ENCODE peak calls at places on chromosome 14, in nine cellular contexts. C, X, Q, O, T, F, N, Z and U are unnamed samples.

GRCh38 chr14:34782031-34782430 is 67.6 kb upstream of the CFL2 start:
- DNase-seq in C (no peak), X (no peak), Q (no peak), O (no peak), T (no peak), F (no peak), N (no peak), Z (no peak), U (no peak)

GRCh38 chr14:90060312-90060964 is 1.4 kb upstream of the KCNK13 start:
- DNase-seq in C (peak; percentile 42), X (peak; percentile 48), Q (peak; percentile 89), O (no peak), T (no peak), F (peak; percentile 62), N (peak; percentile 79), Z (peak; percentile 63), U (peak; percentile 66)

GRCh38 chr14:61690039-61690438 is 5.3 kb upstream of the HIF1A start:
- DNase-seq in C (no peak), X (no peak), Q (no peak), O (no peak), T (no peak), F (no peak), N (no peak), Z (no peak), U (no peak)

GRCh38 chr14:94879504-94879903 is 109.6 kb upstream of the GSC start:
- DNase-seq in C (no peak), X (no peak), Q (no peak), O (no peak), T (no peak), F (no peak), N (no peak), Z (no peak), U (no peak)

GRCh38 chr14:104865069-104865630 is at the start of gene CEP170B:
- DNase-seq in C (peak; percentile 68), X (peak; percentile 60), Q (peak; percentile 24), O (no peak), T (no peak), F (no peak), N (peak; percentile 97), Z (no peak), U (peak; percentile 49)

GRCh38 chr14:99320105-99320572 is 48.1 kb upstream of the BCL11B start:
- DNase-seq in C (peak; percentile 55), X (peak; percentile 77), Q (peak; percentile 77), O (peak; percentile 10), T (no peak), F (peak; percentile 60), N (peak; percentile 73), Z (no peak), U (peak; percentile 77)

GRCh38 chr14:99663716-99664635 is 19.0 kb downstream of the HHIPL1 start:
- DNase-seq in C (no peak), X (no peak), Q (no peak), O (no peak), T (no peak), F (no peak), N (no peak), Z (peak; percentile 70), U (no peak)

GRCh38 chr14:65153101-65153500 is 50.8 kb upstream of the MAX start:
- DNase-seq in C (no peak), X (no peak), Q (peak; percentile 78), O (no peak), T (no peak), F (no peak), N (no peak), Z (no peak), U (no peak)

GRCh38 chr14:74035556-74035955 is 16.4 kb downstream of the BBOF1 start:
- DNase-seq in C (no peak), X (no peak), Q (peak; percentile 62), O (no peak), T (no peak), F (no peak), N (peak; percentile 40), Z (no peak), U (no peak)

GRCh38 chr14:22545842-22546721 is 42.9 kb downstream of the DAD1 start:
- DNase-seq in C (no peak), X (no peak), Q (no peak), O (no peak), T (peak; percentile 20), F (no peak), N (peak; percentile 73), Z (no peak), U (no peak)

GRCh38 chr14:68695326-68695768 is 97.5 kb downstream of the ZFP36L1 start:
- DNase-seq in C (no peak), X (peak; percentile 97), Q (no peak), O (no peak), T (peak; percentile 97), F (no peak), N (peak; percentile 94), Z (no peak), U (no peak)